ENCODE peak calls at places on chromosome 13, in eight cellular contexts. U is A549, T is WTC11, I is K562, L is H1, O is HepG2, K is SK-N-SH, M is endothelial cell of umbilical vein. P is an unnamed sample.

GRCh38 chr13:56893843-56894242 is 246.9 kb upstream of the PRR20A start:
- DNase-seq in U (no peak), T (no peak), I (no peak), L (no peak), O (no peak), K (no peak), M (no peak), P (peak)

GRCh38 chr13:112245179-112245724 is 130.9 kb upstream of the SPACA7 start:
- DNase-seq in U (no peak), T (no peak), I (no peak), L (no peak), O (no peak), K (no peak), M (no peak), P (no peak)

GRCh38 chr13:79295906-79296564 is 110.0 kb downstream of the RBM26 start:
- DNase-seq in U (no peak), T (no peak), I (no peak), L (no peak), O (no peak), K (no peak), M (peak), P (no peak)

GRCh38 chr13:21055016-21055415 is 6.4 kb downstream of the LATS2 start:
- DNase-seq in U (no peak), T (no peak), I (no peak), L (no peak), O (no peak), K (no peak), M (no peak), P (no peak)

GRCh38 chr13:48244159-48244558 is 11.2 kb downstream of the ITM2B start:
- DNase-seq in U (no peak), T (no peak), I (no peak), L (no peak), O (no peak), K (no peak), M (no peak), P (no peak)

GRCh38 chr13:94704347-94705080 is 7.8 kb downstream of the SOX21 start:
- DNase-seq in U (no peak), T (peak), I (no peak), L (no peak), O (no peak), K (peak), M (no peak), P (no peak)

GRCh38 chr13:42393573-42394360 is 121.8 kb downstream of the AKAP11 start:
- DNase-seq in U (no peak), T (no peak), I (no peak), L (no peak), O (no peak), K (no peak), M (no peak), P (no peak)

GRCh38 chr13:33349996-33350826 is 64.7 kb upstream of the STARD13 start:
- DNase-seq in U (peak), T (peak), I (no peak), L (no peak), O (no peak), K (peak), M (peak), P (no peak)

GRCh38 chr13:69565334-69565733 is 542.3 kb upstream of the ATXN8OS start:
- DNase-seq in U (peak), T (peak), I (peak), L (no peak), O (peak), K (peak), M (peak), P (peak)

GRCh38 chr13:112983428-112984196 is 14.6 kb downstream of the MCF2L start:
- DNase-seq in U (no peak), T (no peak), I (peak), L (no peak), O (peak), K (peak), M (no peak), P (no peak)

GRCh38 chr13:112179995-112180394 is 113.0 kb downstream of the SOX1 start:
- DNase-seq in U (no peak), T (no peak), I (no peak), L (no peak), O (no peak), K (no peak), M (no peak), P (no peak)

GRCh38 chr13:111904701-111905608 is 162.0 kb upstream of the SOX1 start:
- DNase-seq in U (no peak), T (peak), I (peak), L (no peak), O (no peak), K (no peak), M (no peak), P (no peak)

GRCh38 chr13:110627761-110628476 is 12.6 kb downstream of the NAXD start:
- DNase-seq in U (no peak), T (no peak), I (no peak), L (no peak), O (no peak), K (peak), M (no peak), P (no peak)

GRCh38 chr13:35621989-35622388 is 145.5 kb upstream of the MAB21L1 start:
- DNase-seq in U (no peak), T (no peak), I (no peak), L (no peak), O (no peak), K (no peak), M (peak), P (no peak)

GRCh38 chr13:35140321-35140720 is 198.3 kb downstream of the NBEA start:
- DNase-seq in U (no peak), T (no peak), I (no peak), L (no peak), O (no peak), K (no peak), M (peak), P (no peak)

GRCh38 chr13:88456155-88456554 is 785.0 kb downstream of the SLITRK5 start:
- DNase-seq in U (no peak), T (no peak), I (no peak), L (no peak), O (no peak), K (no peak), M (no peak), P (no peak)

GRCh38 chr13:104584481-104584880 is 1518.3 kb upstream of the SLC10A2 start:
- DNase-seq in U (no peak), T (no peak), I (no peak), L (no peak), O (no peak), K (no peak), M (no peak), P (no peak)

GRCh38 chr13:48110132-48110868 is 15.4 kb upstream of the MED4 start:
- DNase-seq in U (no peak), T (no peak), I (no peak), L (no peak), O (no peak), K (no peak), M (peak), P (no peak)

GRCh38 chr13:40565282-40566148 is 100.9 kb downstream of the FOXO1 start:
- DNase-seq in U (no peak), T (no peak), I (no peak), L (no peak), O (no peak), K (no peak), M (peak), P (no peak)

GRCh38 chr13:112783135-112783945 is 93.5 kb downstream of the ATP11A start:
- DNase-seq in U (no peak), T (no peak), I (no peak), L (no peak), O (no peak), K (peak), M (no peak), P (no peak)

GRCh38 chr13:103431880-103432279 is 365.7 kb upstream of the SLC10A2 start:
- DNase-seq in U (no peak), T (no peak), I (no peak), L (no peak), O (no peak), K (peak), M (no peak), P (no peak)

GRCh38 chr13:38417727-38418126 is 68.1 kb downstream of the UFM1 start:
- DNase-seq in U (no peak), T (no peak), I (peak), L (no peak), O (peak), K (peak), M (no peak), P (peak)

GRCh38 chr13:67230243-67230773 is at the start of gene PCDH9:
- DNase-seq in U (peak), T (peak), I (peak), L (peak), O (peak), K (peak), M (peak), P (peak)

DNA sequence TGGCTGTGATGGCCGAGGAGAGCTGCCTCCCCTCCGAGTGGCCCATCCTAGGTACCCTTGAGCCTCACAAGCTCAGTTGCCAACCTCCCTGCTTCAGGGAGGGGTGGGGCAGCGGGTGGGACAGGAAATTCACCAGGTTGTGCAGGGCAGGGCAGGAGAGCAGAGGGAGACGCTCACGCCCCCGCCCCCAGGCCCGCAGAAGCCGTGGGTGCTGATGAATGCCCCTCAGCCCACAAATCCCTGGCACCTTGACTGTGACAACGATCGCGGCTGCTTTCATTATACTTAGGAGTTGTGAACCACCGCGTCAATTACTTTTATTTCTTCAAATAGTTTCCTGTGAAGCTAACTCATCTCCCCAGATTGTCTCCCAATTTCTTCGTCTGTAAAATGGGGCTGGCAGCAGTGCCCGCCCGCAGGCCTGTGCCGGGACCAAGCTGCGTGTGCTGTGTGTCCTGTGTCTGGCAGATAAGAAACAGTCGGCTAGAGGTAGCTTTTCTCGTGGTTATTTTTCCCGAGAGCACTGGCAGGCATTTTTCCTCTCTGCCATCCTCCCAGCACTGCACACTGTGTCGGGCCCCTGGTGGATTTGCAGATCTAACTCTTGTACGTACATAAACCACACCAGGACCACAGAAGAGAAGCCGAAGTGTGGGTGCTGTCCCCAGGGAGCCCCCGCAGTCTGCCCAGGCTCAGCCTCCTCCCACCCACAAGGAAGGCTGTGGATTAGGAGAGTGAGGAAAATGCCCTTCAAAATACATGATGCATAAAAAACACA is 7.9 kb upstream of the RASA3 start:
- DNase-seq in U (no peak), T (peak), I (no peak), L (no peak), O (no peak), K (no peak), M (no peak), P (peak)
- TF ChIP-seq MAX in U (no peak), T (no peak), I (no peak), L (no peak), O (no peak), K (no peak), M (no peak), P (peak)

GRCh38 chr13:107203146-107203847 is 635.4 kb upstream of the ARGLU1 start:
- DNase-seq in U (peak), T (peak), I (no peak), L (peak), O (peak), K (peak), M (peak), P (peak)
- TF ChIP-seq MAX in U (no peak), T (no peak), I (no peak), L (no peak), O (peak), K (no peak), M (no peak), P (peak)

GRCh38 chr13:97274782-97275252 is 52.7 kb downstream of the MBNL2 start:
- DNase-seq in U (no peak), T (no peak), I (no peak), L (no peak), O (peak), K (no peak), M (peak), P (no peak)
- TF ChIP-seq MAX in U (no peak), T (no peak), I (no peak), L (no peak), O (peak), K (peak), M (no peak), P (no peak)

GRCh38 chr13:99105160-99105559 is 95.5 kb upstream of the UBAC2 start:
- DNase-seq in U (no peak), T (no peak), I (no peak), L (no peak), O (no peak), K (no peak), M (no peak), P (no peak)

GRCh38 chr13:99104396-99104795 is 96.3 kb upstream of the UBAC2 start:
- DNase-seq in U (no peak), T (no peak), I (no peak), L (no peak), O (no peak), K (no peak), M (no peak), P (no peak)

DNA sequence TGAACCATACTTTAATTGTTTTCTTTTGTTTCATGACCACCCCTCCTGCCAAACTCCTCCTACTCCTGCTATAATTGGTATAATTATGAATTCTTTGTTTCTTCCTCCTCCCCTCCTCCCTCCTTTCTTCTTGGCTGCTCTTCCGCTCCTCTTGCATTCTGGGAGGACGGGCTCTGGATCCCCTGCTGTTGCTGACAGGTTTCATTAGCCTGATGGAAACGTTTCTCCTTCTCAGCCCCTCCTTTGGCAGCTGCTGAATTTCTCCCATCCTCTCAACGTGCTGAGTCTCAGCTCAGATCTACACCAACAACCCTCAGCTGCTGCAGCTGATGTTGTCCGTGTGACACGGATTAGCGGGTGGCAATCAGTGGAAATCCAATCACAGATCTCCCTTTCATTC is 97.1 kb upstream of the UBAC2 start:
- DNase-seq in U (no peak), T (no peak), I (no peak), L (no peak), O (no peak), K (peak), M (no peak), P (no peak)
- TF ChIP-seq MAX in U (no peak), T (no peak), I (no peak), L (no peak), O (no peak), K (no peak), M (no peak), P (no peak)